ENCODE peak calls at places on chromosomes 3 and 15, in nine cellular contexts. One of them, this sample, is unnamed. For H3K4me1, the result is how much of the 10 kb centered on the place peaks cover.

GRCh38 chr3:29412117-29412516 is 131.2 kb downstream of the RBMS3 start:
- DNase-seq in HAP-1: no peak
- DNase-seq in adrenal gland: no peak
- DNase-seq in heart left ventricle: no peak
- DNase-seq in CD4-positive, CD25-positive, alpha-beta regulatory T cell: no peak
- DNase-seq in heart right ventricle: no peak
- DNase-seq in K562: no peak
- DNase-seq in SK-N-SH: no peak
- DNase-seq in fibroblast of lung: no peak
- DNase-seq in this sample: no peak

GRCh38 chr15:93121089-93121488 is 32.1 kb upstream of the RGMA start:
- DNase-seq in SK-N-SH: no peak
- DNase-seq in heart right ventricle: no peak
- DNase-seq in adrenal gland: no peak
- DNase-seq in CD4-positive, CD25-positive, alpha-beta regulatory T cell: no peak
- DNase-seq in heart left ventricle: no peak
- DNase-seq in fibroblast of lung: no peak
- DNase-seq in HAP-1: no peak
- DNase-seq in K562: no peak
- DNase-seq in this sample: no peak

GRCh38 chr3:103295974-103296570 is 861.3 kb downstream of the ZPLD1 start:
- DNase-seq in heart left ventricle: no peak
- DNase-seq in K562: peak
- DNase-seq in heart right ventricle: no peak
- DNase-seq in adrenal gland: no peak
- DNase-seq in HAP-1: no peak
- DNase-seq in SK-N-SH: peak
- DNase-seq in CD4-positive, CD25-positive, alpha-beta regulatory T cell: peak
- DNase-seq in fibroblast of lung: peak
- DNase-seq in this sample: no peak

GRCh38 chr3:128572644-128573105 is 77.9 kb downstream of the RPN1 start:
- DNase-seq in fibroblast of lung: no peak
- DNase-seq in adrenal gland: no peak
- DNase-seq in heart left ventricle: no peak
- DNase-seq in HAP-1: peak
- DNase-seq in K562: peak
- DNase-seq in heart right ventricle: no peak
- DNase-seq in CD4-positive, CD25-positive, alpha-beta regulatory T cell: peak
- DNase-seq in SK-N-SH: peak
- DNase-seq in this sample: no peak

GRCh38 chr3:134791992-134792391 is 3.1 kb upstream of the EPHB1 start:
- DNase-seq in K562: no peak
- DNase-seq in SK-N-SH: no peak
- DNase-seq in HAP-1: no peak
- DNase-seq in heart right ventricle: no peak
- DNase-seq in CD4-positive, CD25-positive, alpha-beta regulatory T cell: no peak
- DNase-seq in heart left ventricle: no peak
- DNase-seq in adrenal gland: no peak
- DNase-seq in fibroblast of lung: no peak
- DNase-seq in this sample: no peak

GRCh38 chr3:151328298-151329036 is 882 bp downstream of the P2RY13 start:
- DNase-seq in HAP-1: no peak
- DNase-seq in K562: no peak
- DNase-seq in SK-N-SH: no peak
- DNase-seq in CD4-positive, CD25-positive, alpha-beta regulatory T cell: peak
- DNase-seq in heart left ventricle: no peak
- DNase-seq in heart right ventricle: no peak
- DNase-seq in fibroblast of lung: peak
- DNase-seq in adrenal gland: no peak
- DNase-seq in this sample: no peak

GRCh38 chr3:127805026-127805753 is 17.1 kb downstream of the MGLL start:
- DNase-seq in fibroblast of lung: no peak
- DNase-seq in heart right ventricle: no peak
- DNase-seq in SK-N-SH: no peak
- DNase-seq in adrenal gland: no peak
- DNase-seq in K562: no peak
- DNase-seq in heart left ventricle: no peak
- DNase-seq in CD4-positive, CD25-positive, alpha-beta regulatory T cell: no peak
- DNase-seq in HAP-1: no peak
- DNase-seq in this sample: no peak

GRCh38 chr15:98860647-98861041 is 146.9 kb downstream of the PGPEP1L start:
- DNase-seq in heart left ventricle: no peak
- DNase-seq in fibroblast of lung: no peak
- DNase-seq in HAP-1: no peak
- DNase-seq in SK-N-SH: no peak
- DNase-seq in K562: no peak
- DNase-seq in adrenal gland: no peak
- DNase-seq in heart right ventricle: no peak
- DNase-seq in CD4-positive, CD25-positive, alpha-beta regulatory T cell: peak
- DNase-seq in this sample: no peak

GRCh38 chr3:192817053-192817452 is 89.7 kb upstream of the FGF12 start:
- DNase-seq in fibroblast of lung: peak
- DNase-seq in heart left ventricle: no peak
- DNase-seq in heart right ventricle: no peak
- DNase-seq in SK-N-SH: no peak
- DNase-seq in adrenal gland: no peak
- DNase-seq in HAP-1: no peak
- DNase-seq in CD4-positive, CD25-positive, alpha-beta regulatory T cell: peak
- DNase-seq in K562: no peak
- DNase-seq in this sample: no peak

GRCh38 chr3:138377804-138378203 is 29.4 kb downstream of the MRAS start:
- DNase-seq in heart right ventricle: no peak
- DNase-seq in HAP-1: no peak
- DNase-seq in adrenal gland: no peak
- DNase-seq in heart left ventricle: no peak
- DNase-seq in CD4-positive, CD25-positive, alpha-beta regulatory T cell: no peak
- DNase-seq in K562: no peak
- DNase-seq in fibroblast of lung: no peak
- DNase-seq in SK-N-SH: no peak
- DNase-seq in this sample: no peak

GRCh38 chr3:36596411-36596810 is 167.9 kb downstream of the DCLK3 start:
- DNase-seq in SK-N-SH: no peak
- DNase-seq in K562: no peak
- DNase-seq in CD4-positive, CD25-positive, alpha-beta regulatory T cell: no peak
- DNase-seq in adrenal gland: no peak
- DNase-seq in HAP-1: no peak
- DNase-seq in heart right ventricle: no peak
- DNase-seq in heart left ventricle: no peak
- DNase-seq in fibroblast of lung: peak
- DNase-seq in this sample: no peak

GRCh38 chr3:142210144-142210543 is 15.2 kb downstream of the GK5 start:
- DNase-seq in HAP-1: peak
- DNase-seq in CD4-positive, CD25-positive, alpha-beta regulatory T cell: no peak
- DNase-seq in fibroblast of lung: no peak
- DNase-seq in heart left ventricle: no peak
- DNase-seq in heart right ventricle: no peak
- DNase-seq in adrenal gland: no peak
- DNase-seq in SK-N-SH: no peak
- DNase-seq in K562: no peak
- DNase-seq in this sample: no peak

GRCh38 chr3:50288387-50289007 is 3.7 kb downstream of the IFRD2 start:
- DNase-seq in K562: no peak
- DNase-seq in CD4-positive, CD25-positive, alpha-beta regulatory T cell: no peak
- DNase-seq in HAP-1: no peak
- DNase-seq in adrenal gland: peak
- DNase-seq in fibroblast of lung: no peak
- DNase-seq in SK-N-SH: no peak
- DNase-seq in heart right ventricle: no peak
- DNase-seq in heart left ventricle: no peak
- DNase-seq in this sample: peak

GRCh38 chr3:128532007-128532983 is 39.3 kb upstream of the GATA2 start:
- DNase-seq in CD4-positive, CD25-positive, alpha-beta regulatory T cell: no peak
- DNase-seq in heart right ventricle: no peak
- DNase-seq in K562: peak
- DNase-seq in HAP-1: no peak
- DNase-seq in adrenal gland: no peak
- DNase-seq in SK-N-SH: no peak
- DNase-seq in heart left ventricle: no peak
- DNase-seq in fibroblast of lung: no peak
- DNase-seq in this sample: no peak

GRCh38 chr15:97892167-97892938 is 68.2 kb upstream of the ARRDC4 start:
- DNase-seq in fibroblast of lung: no peak
- DNase-seq in heart left ventricle: no peak
- DNase-seq in K562: no peak
- DNase-seq in CD4-positive, CD25-positive, alpha-beta regulatory T cell: no peak
- DNase-seq in SK-N-SH: no peak
- DNase-seq in HAP-1: no peak
- DNase-seq in heart right ventricle: no peak
- DNase-seq in adrenal gland: no peak
- DNase-seq in this sample: no peak

GRCh38 chr15:99103279-99103678 is 1.6 kb upstream of the SYNM start:
- DNase-seq in SK-N-SH: no peak
- DNase-seq in adrenal gland: no peak
- DNase-seq in HAP-1: no peak
- DNase-seq in CD4-positive, CD25-positive, alpha-beta regulatory T cell: no peak
- DNase-seq in heart right ventricle: no peak
- DNase-seq in fibroblast of lung: no peak
- DNase-seq in heart left ventricle: no peak
- DNase-seq in K562: no peak
- DNase-seq in this sample: no peak

DNA sequence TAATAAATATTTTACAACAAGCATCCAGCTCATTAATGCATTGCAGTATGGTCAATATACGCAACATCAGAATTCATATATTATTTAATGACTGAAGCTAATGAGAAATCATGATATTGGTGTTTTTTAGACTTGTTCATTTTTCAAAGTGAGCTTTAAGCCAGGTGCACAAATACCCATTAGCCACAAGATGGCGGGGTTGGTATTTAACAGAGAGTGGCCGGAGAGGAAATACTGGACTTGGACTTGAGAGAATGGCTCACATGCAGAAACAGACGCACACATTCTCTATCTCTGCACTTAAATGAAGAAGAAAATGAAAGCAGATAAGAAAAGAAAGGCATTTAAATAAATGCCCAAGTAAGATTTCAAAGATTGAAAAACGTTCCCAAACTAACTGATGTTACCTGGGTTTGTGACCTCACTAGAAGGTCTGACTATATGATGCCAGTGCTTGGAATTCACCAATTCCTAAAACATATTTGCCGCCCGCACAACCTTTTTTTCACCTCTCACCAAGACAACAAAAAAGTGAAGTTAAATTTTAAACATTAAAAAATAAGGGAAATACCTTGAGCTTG is 21.2 kb upstream of the CRBN start:
- DNase-seq in adrenal gland: peak
- DNase-seq in heart right ventricle: no peak
- DNase-seq in CD4-positive, CD25-positive, alpha-beta regulatory T cell: peak
- DNase-seq in K562: peak
- DNase-seq in SK-N-SH: peak
- DNase-seq in heart left ventricle: peak
- DNase-seq in fibroblast of lung: peak
- DNase-seq in HAP-1: peak
- DNase-seq in this sample: no peak
- H3K4me1 ChIP-seq in adrenal gland: under half
- H3K4me1 ChIP-seq in heart right ventricle: under half
- H3K4me1 ChIP-seq in CD4-positive, CD25-positive, alpha-beta regulatory T cell: under half
- H3K4me1 ChIP-seq in K562: under half
- H3K4me1 ChIP-seq in SK-N-SH: under half
- H3K4me1 ChIP-seq in heart left ventricle: under half
- H3K4me1 ChIP-seq in fibroblast of lung: under half
- H3K4me1 ChIP-seq in HAP-1: under half
- H3K4me1 ChIP-seq in this sample: under half

GRCh38 chr3:123641505-123641904 is 56.7 kb upstream of the HACD2 start:
- DNase-seq in heart left ventricle: no peak
- DNase-seq in HAP-1: no peak
- DNase-seq in SK-N-SH: no peak
- DNase-seq in heart right ventricle: no peak
- DNase-seq in CD4-positive, CD25-positive, alpha-beta regulatory T cell: no peak
- DNase-seq in fibroblast of lung: no peak
- DNase-seq in adrenal gland: no peak
- DNase-seq in K562: no peak
- DNase-seq in this sample: no peak

GRCh38 chr3:123642182-123642956 is 57.5 kb upstream of the HACD2 start:
- DNase-seq in heart right ventricle: peak
- DNase-seq in HAP-1: peak
- DNase-seq in adrenal gland: peak
- DNase-seq in fibroblast of lung: peak
- DNase-seq in SK-N-SH: peak
- DNase-seq in CD4-positive, CD25-positive, alpha-beta regulatory T cell: peak
- DNase-seq in K562: peak
- DNase-seq in heart left ventricle: peak
- DNase-seq in this sample: no peak

GRCh38 chr3:123642957-123643330 is 58.1 kb upstream of the HACD2 start:
- DNase-seq in adrenal gland: no peak
- DNase-seq in heart right ventricle: no peak
- DNase-seq in CD4-positive, CD25-positive, alpha-beta regulatory T cell: no peak
- DNase-seq in K562: no peak
- DNase-seq in fibroblast of lung: peak
- DNase-seq in SK-N-SH: no peak
- DNase-seq in heart left ventricle: no peak
- DNase-seq in HAP-1: no peak
- DNase-seq in this sample: no peak

GRCh38 chr3:123641084-123641462 is 56.2 kb upstream of the HACD2 start:
- DNase-seq in HAP-1: no peak
- DNase-seq in heart right ventricle: no peak
- DNase-seq in fibroblast of lung: no peak
- DNase-seq in adrenal gland: no peak
- DNase-seq in K562: no peak
- DNase-seq in CD4-positive, CD25-positive, alpha-beta regulatory T cell: no peak
- DNase-seq in heart left ventricle: no peak
- DNase-seq in SK-N-SH: no peak
- DNase-seq in this sample: no peak

GRCh38 chr3:123644358-123644757 is 59.5 kb upstream of the HACD2 start:
- DNase-seq in HAP-1: no peak
- DNase-seq in heart right ventricle: no peak
- DNase-seq in fibroblast of lung: no peak
- DNase-seq in SK-N-SH: no peak
- DNase-seq in heart left ventricle: no peak
- DNase-seq in K562: no peak
- DNase-seq in adrenal gland: no peak
- DNase-seq in CD4-positive, CD25-positive, alpha-beta regulatory T cell: no peak
- DNase-seq in this sample: no peak
- H3K4me1 ChIP-seq in HAP-1: under half
- H3K4me1 ChIP-seq in heart right ventricle: under half
- H3K4me1 ChIP-seq in fibroblast of lung: under half
- H3K4me1 ChIP-seq in SK-N-SH: under half
- H3K4me1 ChIP-seq in heart left ventricle: under half
- H3K4me1 ChIP-seq in K562: under half
- H3K4me1 ChIP-seq in adrenal gland: under half
- H3K4me1 ChIP-seq in CD4-positive, CD25-positive, alpha-beta regulatory T cell: under half
- H3K4me1 ChIP-seq in this sample: under half

GRCh38 chr3:152445227-152445626 is 176.5 kb downstream of the MBNL1 start:
- DNase-seq in adrenal gland: no peak
- DNase-seq in heart right ventricle: no peak
- DNase-seq in fibroblast of lung: no peak
- DNase-seq in HAP-1: no peak
- DNase-seq in SK-N-SH: no peak
- DNase-seq in heart left ventricle: no peak
- DNase-seq in K562: no peak
- DNase-seq in CD4-positive, CD25-positive, alpha-beta regulatory T cell: no peak
- DNase-seq in this sample: no peak
- H3K4me1 ChIP-seq in adrenal gland: under half
- H3K4me1 ChIP-seq in heart right ventricle: under half
- H3K4me1 ChIP-seq in fibroblast of lung: under half
- H3K4me1 ChIP-seq in HAP-1: under half
- H3K4me1 ChIP-seq in SK-N-SH: under half
- H3K4me1 ChIP-seq in heart left ventricle: under half
- H3K4me1 ChIP-seq in K562: under half
- H3K4me1 ChIP-seq in CD4-positive, CD25-positive, alpha-beta regulatory T cell: half or more
- H3K4me1 ChIP-seq in this sample: half or more

DNA sequence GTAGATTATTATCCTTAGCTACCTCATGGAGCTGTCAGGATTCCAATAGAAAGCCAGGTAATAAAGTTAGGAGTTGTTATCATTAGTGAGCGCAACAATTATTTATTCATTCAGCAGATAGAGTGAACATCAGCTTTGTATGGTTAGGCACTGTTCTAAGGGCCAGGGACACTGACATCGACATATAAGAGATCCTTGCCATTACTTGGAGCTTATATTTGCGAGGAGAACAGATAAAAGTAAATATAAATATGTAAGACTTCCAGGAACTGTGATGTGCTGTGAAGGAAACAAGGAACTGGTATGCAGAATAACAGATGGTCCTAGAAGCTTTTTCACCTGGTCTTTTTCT is 473 bp downstream of the LSM3 start:
- DNase-seq in heart right ventricle: no peak
- DNase-seq in adrenal gland: no peak
- DNase-seq in heart left ventricle: no peak
- DNase-seq in HAP-1: no peak
- DNase-seq in fibroblast of lung: no peak
- DNase-seq in CD4-positive, CD25-positive, alpha-beta regulatory T cell: no peak
- DNase-seq in K562: peak
- DNase-seq in SK-N-SH: no peak
- DNase-seq in this sample: no peak
- H3K4me1 ChIP-seq in heart right ventricle: under half
- H3K4me1 ChIP-seq in adrenal gland: under half
- H3K4me1 ChIP-seq in heart left ventricle: under half
- H3K4me1 ChIP-seq in HAP-1: under half
- H3K4me1 ChIP-seq in fibroblast of lung: under half
- H3K4me1 ChIP-seq in CD4-positive, CD25-positive, alpha-beta regulatory T cell: under half
- H3K4me1 ChIP-seq in K562: under half
- H3K4me1 ChIP-seq in SK-N-SH: under half
- H3K4me1 ChIP-seq in this sample: under half